ENCODE peak calls at places on chromosomes 2 and 18, in seven cellular contexts. L is CD8-positive, alpha-beta T cell; A is stimulated activated CD4-positive, alpha-beta T cell treated with anti-CD3 and anti-CD28 coated beads, Interleukin-2, amount 100 ng/mL, for 48 hours; V is NCI-H226; W is GM23248; J is GM12865; X is activated CD4-positive, alpha-beta T cell treated with anti-CD3 and anti-CD28 coated beads, Interleukin-2, amount 50 U/mL, for 1 hour. F is an unnamed sample.

GRCh38 chr2:60167089-60167488 is 386.4 kb downstream of the BCL11A start:
- DNase-seq in L (no peak), A (no peak), V (no peak), W (peak; percentile 4), J (no peak), X (no peak), F (no peak)

GRCh38 chr2:69582582-69583176 is 60.9 kb downstream of the AAK1 start:
- DNase-seq in L (no peak), A (no peak), V (no peak), W (peak; percentile 27), J (peak; percentile 41), X (no peak), F (no peak)

GRCh38 chr18:79780547-79780946 is 17.2 kb upstream of the KCNG2 start:
- DNase-seq in L (no peak), A (no peak), V (no peak), W (no peak), J (no peak), X (no peak), F (no peak)

GRCh38 chr2:110124038-110124825 is 8.6 kb upstream of the MALL start:
- DNase-seq in L (no peak), A (no peak), V (no peak), W (no peak), J (no peak), X (no peak), F (no peak)

GRCh38 chr2:41966431-41966893 is 81.4 kb upstream of the PKDCC start:
- DNase-seq in L (no peak), A (no peak), V (peak; percentile 17), W (peak; percentile 99), J (no peak), X (no peak), F (no peak)

GRCh38 chr18:31684279-31685096 is at the start of gene B4GALT6:
- DNase-seq in L (no peak), A (peak; percentile 22), V (no peak), W (peak; percentile 41), J (peak; percentile 82), X (no peak), F (peak; percentile 6)

GRCh38 chr2:117257369-117257768 is 557.1 kb upstream of the DDX18 start:
- DNase-seq in L (no peak), A (no peak), V (no peak), W (no peak), J (no peak), X (no peak), F (no peak)

GRCh38 chr2:174344716-174345472 is 10.1 kb downstream of the SP9 start:
- DNase-seq in L (no peak), A (no peak), V (peak; percentile 11), W (peak; percentile 73), J (no peak), X (no peak), F (no peak)

GRCh38 chr2:235746257-235746934 is 252.6 kb downstream of the AGAP1 start:
- DNase-seq in L (peak; percentile 13), A (peak; percentile 15), V (peak; percentile 52), W (peak; percentile 93), J (peak; percentile 57), X (peak; percentile 32), F (peak; percentile 20)

GRCh38 chr2:66569321-66569851 is 134.5 kb downstream of the MEIS1 start:
- DNase-seq in L (no peak), A (no peak), V (no peak), W (peak; percentile 47), J (peak; percentile 17), X (no peak), F (no peak)

GRCh38 chr2:195482050-195482449 is 175.0 kb upstream of the SLC39A10 start:
- DNase-seq in L (no peak), A (no peak), V (no peak), W (peak; percentile 6), J (no peak), X (no peak), F (no peak)

GRCh38 chr2:161239416-161240109 is 68.7 kb upstream of the PSMD14 start:
- DNase-seq in L (no peak), A (no peak), V (no peak), W (no peak), J (no peak), X (no peak), F (no peak)

GRCh38 chr2:74941284-74941683 is 17.2 kb upstream of the POLE4 start:
- DNase-seq in L (no peak), A (no peak), V (no peak), W (no peak), J (no peak), X (no peak), F (no peak)

GRCh38 chr2:26579025-26579722 is 62.0 kb downstream of the CIB4 start:
- DNase-seq in L (no peak), A (no peak), V (no peak), W (no peak), J (no peak), X (no peak), F (no peak)

GRCh38 chr18:76558881-76559667 is 64.0 kb upstream of the ZNF516 start:
- DNase-seq in L (no peak), A (no peak), V (no peak), W (peak; percentile 19), J (no peak), X (no peak), F (no peak)